ENCODE peak calls at places on chromosomes 16 and 17, in six cellular contexts. S is RWPE1, V is sigmoid colon, R is cardiac muscle cell, K is SK-N-SH, H is left ventricle myocardium inferior. Z is an unnamed sample.

GRCh38 chr16:54287758-54288591 is 1.4 kb upstream of the IRX3 start:
- DNase-seq in S (no peak), V (no peak), K (no peak), R (peak; percentile 55), H (peak; percentile 58), Z (peak; percentile 31)

GRCh38 chr17:27793168-27793905 is 7.0 kb downstream of the NOS2 start:
- DNase-seq in S (no peak), V (no peak), K (peak; percentile 90), H (peak; percentile 19), R (peak; percentile 67), Z (peak; percentile 59)

GRCh38 chr16:65822148-65822547 is 544.3 kb upstream of the CDH5 start:
- DNase-seq in R (no peak), S (no peak), K (no peak), V (no peak), H (no peak), Z (no peak)

GRCh38 chr16:82562183-82562677 is 64.5 kb upstream of the CDH13 start:
- DNase-seq in H (no peak), K (no peak), S (no peak), V (no peak), R (no peak), Z (no peak)

GRCh38 chr17:40309938-40310510 is 1.0 kb downstream of the RARA start:
- DNase-seq in R (no peak), S (no peak), K (peak; percentile 44), H (peak; percentile 28), V (peak; percentile 65), Z (no peak)

GRCh38 chr17:28949185-28950016 is 1.9 kb downstream of the PHF12 start:
- DNase-seq in V (peak; percentile 85), H (peak; percentile 73), S (peak; percentile 46), R (peak; percentile 67), K (peak; percentile 63), Z (peak; percentile 70)

GRCh38 chr16:82439678-82440293 is 187.0 kb upstream of the CDH13 start:
- DNase-seq in R (peak; percentile 11), H (no peak), S (peak; percentile 38), K (peak; percentile 60), V (no peak), Z (peak; percentile 27)

GRCh38 chr17:57676543-57676942 is 68.6 kb downstream of the CCDC182 start:
- DNase-seq in R (no peak), V (no peak), S (no peak), H (no peak), K (no peak), Z (no peak)

GRCh38 chr17:16989953-16990860 is 18.3 kb upstream of the TNFRSF13B start:
- DNase-seq in R (no peak), S (no peak), V (peak; percentile 45), H (no peak), K (no peak), Z (no peak)

GRCh38 chr17:74450925-74451403 is 15.5 kb upstream of the CD300A start:
- DNase-seq in K (no peak), R (no peak), H (no peak), S (no peak), V (no peak), Z (no peak)

GRCh38 chr17:74998783-74999182 is 11.4 kb downstream of the CDR2L start:
- DNase-seq in H (peak; percentile 48), V (no peak), S (no peak), K (no peak), R (peak; percentile 30), Z (no peak)

GRCh38 chr17:56292010-56292409 is 138.7 kb downstream of the ANKFN1 start:
- DNase-seq in S (peak; percentile 42), H (no peak), R (no peak), V (no peak), K (no peak), Z (no peak)

GRCh38 chr17:16919663-16920627 is 52.0 kb downstream of the TNFRSF13B start:
- DNase-seq in V (no peak), K (no peak), S (no peak), H (peak; percentile 5), R (no peak), Z (no peak)

GRCh38 chr16:80738521-80738920 is 65.9 kb downstream of the CDYL2 start:
- DNase-seq in S (no peak), R (no peak), H (no peak), K (no peak), V (no peak), Z (no peak)

GRCh38 chr17:81176656-81177055 is 10.6 kb upstream of the AATK start:
- DNase-seq in V (no peak), H (no peak), S (no peak), K (no peak), R (no peak), Z (no peak)

GRCh38 chr17:45740553-45741330 is 43.4 kb upstream of the CRHR1 start:
- DNase-seq in S (peak; percentile 82), H (no peak), K (peak; percentile 88), R (peak; percentile 66), V (peak; percentile 25), Z (peak; percentile 65)

GRCh38 chr17:77611791-77612466 is 346.6 kb upstream of the TNRC6C start:
- DNase-seq in H (no peak), R (no peak), K (no peak), V (peak; percentile 48), S (no peak), Z (no peak)

GRCh38 chr16:68732741-68733399 is 4.2 kb upstream of the CDH1 start:
- DNase-seq in K (no peak), V (no peak), S (no peak), H (no peak), R (no peak), Z (no peak)

GRCh38 chr17:69357701-69358100 is 30.8 kb upstream of the ABCA5 start:
- DNase-seq in R (peak; percentile 6), K (no peak), S (no peak), V (no peak), H (no peak), Z (no peak)

GRCh38 chr17:68993112-68993511 is 37.9 kb upstream of the ABCA8 start:
- DNase-seq in R (no peak), S (peak; percentile 38), V (no peak), H (no peak), K (no peak), Z (no peak)

GRCh38 chr17:6069611-6070279 is 434 bp upstream of the WSCD1 start:
- DNase-seq in H (no peak), K (no peak), R (peak; percentile 12), V (no peak), S (no peak), Z (no peak)

GRCh38 chr16:67268136-67268579 is 11.2 kb upstream of the PLEKHG4 start:
- DNase-seq in V (peak; percentile 71), R (peak; percentile 70), H (peak; percentile 48), K (no peak), S (no peak), Z (no peak)

GRCh38 chr16:85611455-85612190 is 1.5 kb upstream of the GSE1 start:
- DNase-seq in K (peak; percentile 89), S (peak; percentile 81), H (peak; percentile 87), V (peak; percentile 96), R (peak; percentile 79), Z (peak; percentile 86)

GRCh38 chr17:35252646-35253045 is 9.8 kb downstream of the SLFN5 start:
- DNase-seq in S (no peak), V (no peak), R (no peak), K (no peak), H (no peak), Z (no peak)

GRCh38 chr17:1792495-1793446 is 30.9 kb downstream of the SERPINF1 start:
- DNase-seq in V (no peak), R (no peak), S (no peak), K (peak; percentile 77), H (no peak), Z (no peak)

GRCh38 chr16:5454349-5454748 is 356.8 kb upstream of the EEF2KMT start:
- DNase-seq in S (no peak), K (no peak), R (no peak), V (no peak), H (no peak), Z (no peak)

GRCh38 chr17:9677411-9677810 is 32.1 kb downstream of the USP43 start:
- DNase-seq in R (no peak), S (peak; percentile 30), H (no peak), K (no peak), V (no peak), Z (no peak)

GRCh38 chr17:66313325-66313724 is 10.9 kb downstream of the PRKCA start:
- DNase-seq in R (no peak), V (no peak), S (no peak), H (no peak), K (no peak), Z (no peak)

GRCh38 chr17:66312912-66313311 is 10.5 kb downstream of the PRKCA start:
- DNase-seq in V (no peak), H (no peak), R (no peak), S (no peak), K (no peak), Z (no peak)

GRCh38 chr17:66308856-66309255 is 6.4 kb downstream of the PRKCA start:
- DNase-seq in S (no peak), V (no peak), H (no peak), K (no peak), R (no peak), Z (no peak)

GRCh38 chr17:66309793-66310192 is 7.4 kb downstream of the PRKCA start:
- DNase-seq in K (no peak), H (no peak), V (no peak), S (no peak), R (peak; percentile 10), Z (no peak)

GRCh38 chr17:66310528-66311148 is 8.2 kb downstream of the PRKCA start:
- DNase-seq in H (no peak), S (no peak), K (no peak), R (no peak), V (no peak), Z (no peak)
- TF ChIP-seq CTCF in H (no peak), S (no peak), K (peak; percentile 49), R (peak; percentile 10), V (no peak), Z (no peak)

GRCh38 chr16:20004931-20005330 is 68.8 kb downstream of the GPR139 start:
- DNase-seq in H (no peak), V (no peak), R (no peak), K (no peak), S (no peak), Z (no peak)
- TF ChIP-seq CTCF in H (no peak), V (no peak), R (no peak), K (peak; percentile 19), S (no peak), Z (peak; percentile 58)

GRCh38 chr17:41507315-41507880 is 2.0 kb upstream of the KRT13 start:
- DNase-seq in R (no peak), H (no peak), V (no peak), S (peak; percentile 76), K (no peak), Z (no peak)

GRCh38 chr17:41511716-41512115 is 6.3 kb upstream of the KRT13 start:
- DNase-seq in S (no peak), K (no peak), V (no peak), H (no peak), R (no peak), Z (no peak)

GRCh38 chr17:41512789-41513547 is 5.7 kb downstream of the KRT15 start:
- DNase-seq in H (no peak), K (no peak), R (no peak), V (no peak), S (no peak), Z (no peak)

GRCh38 chr17:41511130-41511529 is 5.7 kb upstream of the KRT13 start:
- DNase-seq in H (no peak), K (no peak), V (no peak), R (no peak), S (no peak), Z (no peak)

GRCh38 chr17:41510251-41511065 is 5.0 kb upstream of the KRT13 start:
- DNase-seq in K (no peak), H (no peak), V (no peak), S (no peak), R (no peak), Z (no peak)
- TF ChIP-seq CTCF in K (no peak), H (no peak), V (no peak), S (no peak), R (no peak), Z (no peak)

GRCh38 chr17:76528528-76529223 is 8.8 kb downstream of the CYGB start:
- DNase-seq in H (peak; percentile 78), K (peak; percentile 80), R (no peak), S (no peak), V (no peak), Z (no peak)
- TF ChIP-seq CTCF in H (no peak), K (peak; percentile 33), R (peak; percentile 16), S (no peak), V (no peak), Z (no peak)

Z was measured in glutamatergic neuron.